ENCODE peak calls at places on chromosomes 13 and 19, in seven cellular contexts. X is uterus, L is tibial nerve, M is ovary, K is sigmoid colon, F is A549, O is thyroid gland. I is an unnamed sample. For H3K9me3, the result is how much of the 10 kb centered on the place peaks cover.

GRCh38 chr13:78241278-78241919 is 322.8 kb upstream of the EDNRB start:
- DNase-seq in L (no peak), F (peak), K (no peak), X (no peak), O (peak), M (no peak), I (peak)

GRCh38 chr13:46170268-46170667 is 11.7 kb downstream of the LCP1 start:
- DNase-seq in L (no peak), K (no peak), O (no peak), X (no peak), M (no peak), F (no peak), I (no peak)

GRCh38 chr13:102757006-102757405 is 16.6 kb downstream of the TEX30 start:
- DNase-seq in O (no peak), X (no peak), K (no peak), F (no peak), L (no peak), M (no peak), I (no peak)

GRCh38 chr19:17322854-17323253 is 11.8 kb downstream of the ANO8 start:
- DNase-seq in M (no peak), L (no peak), X (peak), K (peak), O (no peak), F (no peak), I (no peak)

GRCh38 chr13:106350208-106350607 is 185.3 kb downstream of the EFNB2 start:
- DNase-seq in F (no peak), L (no peak), M (no peak), K (no peak), X (no peak), O (no peak), I (no peak)

GRCh38 chr19:8611391-8611883 is 922 bp upstream of the ADAMTS10 start:
- DNase-seq in K (no peak), L (no peak), F (no peak), M (peak), O (no peak), X (peak), I (no peak)

GRCh38 chr19:16791942-16792341 is 37.3 kb upstream of the SIN3B start:
- DNase-seq in K (no peak), L (no peak), M (no peak), X (no peak), F (no peak), O (no peak), I (no peak)

GRCh38 chr19:45401815-45402468 is 2.9 kb downstream of the PPP1R13L start:
- DNase-seq in F (no peak), K (no peak), L (no peak), M (no peak), O (no peak), X (no peak), I (no peak)

GRCh38 chr13:41543664-41544300 is 86.4 kb downstream of the RGCC start:
- DNase-seq in X (no peak), M (no peak), F (no peak), O (no peak), L (no peak), K (no peak), I (no peak)

GRCh38 chr19:29255006-29255405 is 42.1 kb upstream of the UQCRFS1 start:
- DNase-seq in L (no peak), M (no peak), F (no peak), O (no peak), K (no peak), X (no peak), I (no peak)

GRCh38 chr19:1325568-1326294 is 40.1 kb downstream of the EFNA2 start:
- DNase-seq in X (no peak), K (no peak), F (no peak), O (no peak), L (no peak), M (no peak), I (no peak)

GRCh38 chr19:10612515-10613119 is 12.7 kb upstream of the SLC44A2 start:
- DNase-seq in L (peak), F (no peak), M (peak), X (peak), K (no peak), O (peak), I (peak)

GRCh38 chr13:50448535-50448981 is 394.9 kb downstream of the DLEU7 start:
- DNase-seq in F (no peak), L (no peak), O (no peak), K (no peak), M (no peak), X (no peak), I (no peak)

GRCh38 chr19:29811125-29812079 is at the start of gene CCNE1:
- DNase-seq in F (peak), M (peak), K (peak), X (peak), O (peak), L (peak), I (peak)

GRCh38 chr19:47573076-47574026 is at the start of gene ZNF541:
- DNase-seq in F (no peak), M (peak), K (peak), L (peak), X (peak), O (peak), I (peak)

GRCh38 chr13:28147489-28147888 is 9.1 kb downstream of the PAN3 start:
- DNase-seq in K (no peak), L (no peak), X (no peak), F (no peak), O (no peak), M (no peak), I (no peak)

GRCh38 chr19:46076951-46077814 is 36.4 kb upstream of the IGFL4 start:
- DNase-seq in X (peak), F (peak), M (no peak), K (peak), O (peak), L (no peak), I (peak)

GRCh38 chr13:37715606-37716015 is 117.0 kb upstream of the POSTN start:
- DNase-seq in M (no peak), F (no peak), X (no peak), L (no peak), K (no peak), O (no peak), I (no peak)

GRCh38 chr19:45815501-45816216 is 551 bp upstream of the RSPH6A start:
- DNase-seq in K (no peak), M (no peak), F (no peak), X (no peak), O (no peak), L (no peak), I (peak)

GRCh38 chr19:45470147-45471081 is 2.6 kb downstream of the FOSB start:
- DNase-seq in L (no peak), F (no peak), K (no peak), X (peak), M (peak), O (peak), I (no peak)

GRCh38 chr19:55973982-55974381 is 12.6 kb upstream of the NLRP5 start:
- DNase-seq in F (no peak), M (no peak), L (no peak), K (no peak), O (no peak), X (no peak), I (no peak)

GRCh38 chr19:7006305-7006704 is 14.9 kb downstream of the MBD3L2B start:
- DNase-seq in F (no peak), O (no peak), X (no peak), M (no peak), K (no peak), L (no peak), I (peak)

GRCh38 chr13:98565726-98566577 is 11.0 kb downstream of the STK24 start:
- DNase-seq in X (no peak), L (no peak), M (peak), O (peak), K (peak), F (no peak), I (no peak)

GRCh38 chr13:108525867-108526266 is 103.5 kb upstream of the MYO16 start:
- DNase-seq in L (no peak), X (no peak), M (no peak), K (no peak), O (no peak), F (no peak), I (no peak)

GRCh38 chr13:90883592-90883991 is 463.9 kb upstream of the MIR17HG start:
- DNase-seq in O (no peak), M (no peak), L (no peak), K (no peak), X (no peak), F (no peak), I (no peak)

GRCh38 chr13:35499131-35500051 is 22.9 kb upstream of the MAB21L1 start:
- DNase-seq in M (no peak), F (no peak), O (no peak), L (no peak), X (no peak), K (no peak), I (no peak)

DNA sequence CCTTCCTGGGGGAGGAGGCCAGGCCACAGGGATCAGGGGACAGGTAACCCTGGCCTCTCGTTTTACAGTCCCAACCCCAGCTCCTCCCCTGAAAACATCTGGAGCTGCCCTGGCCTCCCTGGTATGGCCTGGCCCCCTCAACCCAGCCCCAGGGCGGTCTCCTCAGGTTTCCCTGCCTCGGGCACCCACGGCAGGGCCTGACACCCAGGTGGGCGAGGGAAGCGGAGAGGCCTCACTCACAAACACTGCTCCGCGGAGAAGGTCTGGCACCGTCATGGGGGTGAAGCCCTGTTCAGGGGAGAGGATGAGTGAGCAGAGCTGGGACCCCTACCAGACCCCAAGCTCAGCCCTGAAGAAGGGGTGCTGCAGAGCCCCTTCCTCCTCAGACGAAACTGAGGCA is 6.5 kb upstream of the CCER2 start:
- DNase-seq in O (no peak), L (no peak), M (no peak), F (no peak), K (no peak), X (no peak), I (no peak)
- TF ChIP-seq POLR2A in O (no peak), L (no peak), M (no peak), F (no peak), K (no peak), X (no peak), I (no peak)

GRCh38 chr19:57947419-57948134 is at the start of gene ZNF256:
- DNase-seq in O (peak), L (peak), X (peak), K (peak), M (peak), F (peak), I (peak)

GRCh38 chr19:57935731-57936130 is 529 bp upstream of the ZNF418 start:
- DNase-seq in X (no peak), K (no peak), F (no peak), M (no peak), O (no peak), L (no peak), I (no peak)

GRCh38 chr19:57947088-57947418 is 453 bp downstream of the ZNF256 start:
- DNase-seq in F (no peak), L (no peak), X (no peak), O (peak), K (no peak), M (peak), I (no peak)

GRCh38 chr19:57946316-57946715 is 1.2 kb downstream of the ZNF256 start:
- DNase-seq in O (no peak), M (no peak), F (no peak), L (no peak), X (no peak), K (no peak), I (no peak)

GRCh38 chr19:57941593-57941992 is 5.9 kb downstream of the ZNF256 start:
- DNase-seq in O (no peak), X (no peak), L (no peak), K (no peak), F (no peak), M (no peak), I (no peak)
- H3K9me3 ChIP-seq in O (under half), X (half or more), L (under half), K (under half), F (half or more), M (under half), I (under half)

GRCh38 chr19:2560369-2560768 is 84.4 kb downstream of the GADD45B start:
- DNase-seq in X (no peak), O (no peak), M (no peak), L (no peak), F (no peak), K (peak), I (no peak)

GRCh38 chr19:2561221-2561620 is 85.3 kb downstream of the GADD45B start:
- DNase-seq in K (peak), F (no peak), X (no peak), O (no peak), M (no peak), L (no peak), I (no peak)

GRCh38 chr19:2558543-2558942 is 82.6 kb downstream of the GADD45B start:
- DNase-seq in X (no peak), K (no peak), M (no peak), F (no peak), O (no peak), L (no peak), I (no peak)

GRCh38 chr19:2557093-2557440 is 81.1 kb downstream of the GADD45B start:
- DNase-seq in X (no peak), K (peak), O (no peak), F (no peak), L (no peak), M (no peak), I (no peak)

GRCh38 chr19:2561895-2562294 is 86.0 kb downstream of the GADD45B start:
- DNase-seq in F (no peak), O (no peak), M (no peak), X (no peak), K (no peak), L (no peak), I (no peak)
- TF ChIP-seq POLR2A in F (no peak), O (no peak), M (no peak), X (no peak), K (no peak), L (no peak), I (no peak)

GRCh38 chr19:57088125-57088524 is 31.7 kb upstream of the USP29 start:
- DNase-seq in X (no peak), F (no peak), O (no peak), L (no peak), K (no peak), M (no peak), I (no peak)
- H3K9me3 ChIP-seq in X (under half), F (half or more), O (under half), L (under half), K (under half), M (under half), I (under half)

GRCh38 chr19:18391509-18392075 is 5.6 kb downstream of the GDF15 start:
- DNase-seq in O (no peak), M (no peak), K (no peak), L (no peak), F (no peak), X (no peak), I (no peak)

GRCh38 chr19:18388328-18389094 is 2.6 kb downstream of the GDF15 start:
- DNase-seq in M (peak), F (no peak), L (peak), O (peak), X (peak), K (peak), I (peak)

GRCh38 chr19:18389095-18389735 is 3.3 kb downstream of the GDF15 start:
- DNase-seq in F (no peak), X (no peak), O (no peak), M (no peak), K (no peak), L (no peak), I (no peak)

GRCh38 chr19:18389736-18390074 is 3.7 kb downstream of the GDF15 start:
- DNase-seq in F (no peak), X (no peak), O (no peak), K (no peak), L (no peak), M (no peak), I (no peak)

DNA sequence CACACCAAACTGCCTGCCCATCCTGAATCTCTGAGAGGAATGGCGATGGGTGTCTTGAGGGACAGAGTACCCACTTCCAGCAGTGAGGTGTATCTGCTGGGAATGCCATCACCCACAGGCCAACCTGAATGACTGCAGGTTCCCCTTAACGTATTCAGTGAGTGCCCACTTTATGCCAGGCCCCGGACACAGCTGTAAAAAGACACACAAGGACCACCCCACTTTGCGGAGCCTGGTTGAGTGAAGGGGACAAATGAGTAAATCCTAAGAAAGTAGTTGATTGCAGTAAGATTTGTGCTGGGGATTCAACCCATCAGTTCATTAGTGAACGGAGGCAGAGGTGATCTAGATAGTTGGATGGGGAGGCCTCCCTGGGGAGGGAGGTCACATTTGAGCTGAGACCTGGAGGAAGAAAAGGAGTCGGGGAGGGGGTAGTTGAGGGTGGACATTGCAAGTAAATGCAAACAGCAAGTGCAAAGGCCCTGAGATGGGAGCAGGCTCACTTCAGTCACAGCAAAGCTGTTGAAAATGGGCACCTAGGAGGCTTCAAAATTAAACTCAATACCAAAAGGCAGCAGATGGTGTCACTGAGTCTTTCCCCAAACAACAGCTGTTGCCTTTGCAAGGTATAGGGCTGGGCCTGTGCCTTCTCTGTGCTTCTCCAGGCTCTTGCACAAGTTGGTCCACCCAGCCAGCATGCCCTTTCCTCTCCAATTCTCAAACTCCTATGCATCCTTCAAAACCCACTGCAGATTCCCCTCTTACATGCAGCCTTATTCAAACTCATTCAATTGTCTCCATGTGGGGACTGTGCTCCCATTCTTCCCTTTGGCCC is 4.3 kb downstream of the GDF15 start:
- DNase-seq in X (no peak), M (no peak), K (no peak), O (no peak), L (no peak), F (no peak), I (no peak)
- TF ChIP-seq POLR2A in X (no peak), M (no peak), K (no peak), O (no peak), L (no peak), F (no peak), I (no peak)

DNA sequence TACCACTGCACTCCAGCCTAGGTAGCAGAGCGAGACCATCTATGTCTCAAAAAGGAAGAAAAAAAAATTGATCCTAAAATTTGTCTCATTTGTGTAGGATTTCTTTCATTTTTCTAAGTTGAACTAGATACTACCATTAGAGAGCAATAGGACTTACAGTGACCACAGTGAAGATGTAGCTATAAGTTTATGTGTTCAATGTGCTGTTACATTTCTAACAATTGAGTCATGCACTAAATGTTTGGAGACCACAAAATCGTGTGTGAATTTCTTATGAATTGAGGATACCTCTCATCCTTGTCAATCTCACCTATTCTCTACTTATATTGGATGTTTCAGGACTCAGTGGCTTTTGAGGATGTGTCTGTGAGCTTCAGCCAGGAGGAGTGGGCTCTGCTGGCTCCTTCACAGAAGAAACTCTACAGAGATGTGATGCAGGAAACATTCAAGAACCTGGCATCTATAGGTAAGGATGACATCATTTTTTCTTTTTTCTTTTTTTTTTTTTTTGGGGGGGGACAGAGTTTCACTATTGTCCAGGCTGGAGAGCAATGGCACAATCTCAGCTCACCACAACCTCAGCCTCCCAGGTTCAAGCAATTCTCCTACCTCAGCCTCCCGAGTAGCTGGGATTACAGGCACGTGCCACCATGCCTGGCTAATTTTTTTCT is 12.8 kb downstream of the ZNF791 start:
- DNase-seq in L (no peak), X (no peak), O (no peak), F (no peak), M (no peak), K (no peak), I (no peak)
- H3K9me3 ChIP-seq in L (under half), X (under half), O (under half), F (half or more), M (under half), K (under half), I (under half)

DNA sequence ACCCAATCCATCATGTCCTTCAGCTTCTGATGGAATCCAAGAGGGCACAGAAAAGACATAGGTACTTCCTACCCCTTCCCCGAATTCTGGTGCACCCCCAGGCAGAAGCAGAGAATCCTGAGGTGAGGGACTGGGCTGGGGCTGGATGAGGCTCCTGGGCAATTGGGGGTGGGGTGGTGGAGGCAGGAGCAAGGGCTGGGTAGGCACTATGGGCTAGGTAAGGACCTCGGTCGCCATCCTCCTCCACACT is 2.8 kb upstream of the KCNC3 start:
- DNase-seq in O (no peak), X (no peak), F (no peak), K (no peak), L (no peak), M (no peak), I (no peak)
- TF ChIP-seq POLR2A in O (no peak), X (no peak), F (no peak), K (no peak), L (no peak), M (no peak), I (no peak)

DNA sequence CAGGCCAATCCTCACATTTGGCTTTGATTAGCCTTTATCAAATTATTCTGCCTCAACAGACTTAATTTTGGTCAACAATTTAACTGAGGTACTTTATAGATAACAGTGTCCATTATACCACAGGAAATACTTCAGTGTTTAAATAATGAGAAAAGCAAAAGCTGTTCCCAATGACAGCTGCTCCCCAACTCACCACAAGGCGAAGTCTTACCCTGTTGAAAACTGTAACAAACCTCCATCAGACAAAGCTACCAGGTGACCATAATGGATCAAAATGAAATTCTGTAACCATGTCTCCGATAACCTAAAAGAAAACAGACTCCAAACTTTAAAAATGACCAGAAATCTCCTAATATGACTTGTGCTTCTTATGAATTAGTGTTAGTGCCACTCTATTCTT is 50.3 kb downstream of the ZNF44 start:
- DNase-seq in O (no peak), F (no peak), L (no peak), M (no peak), X (no peak), K (no peak), I (no peak)
- H3K9me3 ChIP-seq in O (under half), F (under half), L (under half), M (under half), X (under half), K (under half), I (under half)

DNA sequence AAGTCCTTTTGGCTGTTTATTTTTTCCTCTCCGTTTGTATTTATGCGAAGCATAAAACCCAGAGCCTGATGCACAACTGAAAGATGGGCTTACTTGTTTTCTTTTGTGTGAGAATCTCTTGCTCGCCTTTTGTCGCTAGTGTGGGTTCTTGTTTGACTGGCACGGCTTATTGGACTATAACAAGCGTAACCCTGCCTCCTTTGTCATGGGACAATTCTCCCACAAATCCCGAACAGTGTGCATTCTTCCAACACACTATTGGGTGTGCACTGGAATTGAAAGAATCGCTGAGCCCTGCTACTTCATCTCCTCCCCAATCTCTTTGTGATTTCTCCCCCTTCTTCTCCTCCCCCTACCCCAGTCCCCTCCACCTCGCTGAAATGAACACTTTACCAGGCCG is 110.8 kb downstream of the ZIC5 start:
- DNase-seq in F (no peak), O (no peak), X (no peak), L (no peak), K (no peak), M (no peak), I (no peak)
- TF ChIP-seq POLR2A in F (no peak), O (no peak), X (no peak), L (no peak), K (no peak), M (no peak), I (no peak)

I was measured in testis.